ENCODE peak calls at places on chromosome 21, in seven cellular contexts. One of them, this sample, is unnamed.

GRCh38 chr21:42307106-42307505 is 8.1 kb downstream of the TFF3 start:
- DNase-seq in HT-29: no peak
- DNase-seq in breast epithelium: no peak
- DNase-seq in naive thymus-derived CD4-positive, alpha-beta T cell: no peak
- DNase-seq in GM23338: no peak
- DNase-seq in frontal cortex: no peak
- DNase-seq in hepatic stellate cell: no peak
- DNase-seq in this sample: no peak

GRCh38 chr21:35753308-35753707 is 307.0 kb downstream of the SETD4 start:
- DNase-seq in frontal cortex: no peak
- DNase-seq in HT-29: no peak
- DNase-seq in breast epithelium: no peak
- DNase-seq in hepatic stellate cell: no peak
- DNase-seq in naive thymus-derived CD4-positive, alpha-beta T cell: no peak
- DNase-seq in GM23338: no peak
- DNase-seq in this sample: no peak

GRCh38 chr21:34550400-34550799 is 38.4 kb upstream of the KCNE1 start:
- DNase-seq in frontal cortex: no peak
- DNase-seq in breast epithelium: no peak
- DNase-seq in naive thymus-derived CD4-positive, alpha-beta T cell: no peak
- DNase-seq in HT-29: no peak
- DNase-seq in GM23338: no peak
- DNase-seq in hepatic stellate cell: no peak
- DNase-seq in this sample: no peak

GRCh38 chr21:36863260-36863659 is 103.2 kb downstream of the HLCS start:
- DNase-seq in hepatic stellate cell: no peak
- DNase-seq in breast epithelium: no peak
- DNase-seq in HT-29: no peak
- DNase-seq in frontal cortex: no peak
- DNase-seq in naive thymus-derived CD4-positive, alpha-beta T cell: no peak
- DNase-seq in GM23338: no peak
- DNase-seq in this sample: no peak

GRCh38 chr21:42674351-42674940 is 21.0 kb downstream of the PDE9A start:
- DNase-seq in frontal cortex: no peak
- DNase-seq in naive thymus-derived CD4-positive, alpha-beta T cell: no peak
- DNase-seq in HT-29: no peak
- DNase-seq in hepatic stellate cell: no peak
- DNase-seq in breast epithelium: no peak
- DNase-seq in GM23338: peak
- DNase-seq in this sample: no peak

GRCh38 chr21:36487641-36488307 is 7.9 kb upstream of the CLDN14 start:
- DNase-seq in breast epithelium: peak
- DNase-seq in HT-29: peak
- DNase-seq in frontal cortex: no peak
- DNase-seq in GM23338: no peak
- DNase-seq in naive thymus-derived CD4-positive, alpha-beta T cell: no peak
- DNase-seq in hepatic stellate cell: no peak
- DNase-seq in this sample: peak

GRCh38 chr21:25571726-25572121 is 35.6 kb downstream of the MRPL39 start:
- DNase-seq in hepatic stellate cell: no peak
- DNase-seq in HT-29: no peak
- DNase-seq in breast epithelium: no peak
- DNase-seq in naive thymus-derived CD4-positive, alpha-beta T cell: no peak
- DNase-seq in GM23338: no peak
- DNase-seq in frontal cortex: no peak
- DNase-seq in this sample: no peak

GRCh38 chr21:17585875-17586450 is 26.7 kb downstream of the BTG3 start:
- DNase-seq in frontal cortex: peak
- DNase-seq in naive thymus-derived CD4-positive, alpha-beta T cell: peak
- DNase-seq in HT-29: peak
- DNase-seq in breast epithelium: no peak
- DNase-seq in hepatic stellate cell: peak
- DNase-seq in GM23338: peak
- DNase-seq in this sample: no peak

GRCh38 chr21:41086551-41086950 is 81.4 kb upstream of the BACE2 start:
- DNase-seq in breast epithelium: no peak
- DNase-seq in frontal cortex: no peak
- DNase-seq in GM23338: no peak
- DNase-seq in hepatic stellate cell: no peak
- DNase-seq in HT-29: no peak
- DNase-seq in naive thymus-derived CD4-positive, alpha-beta T cell: no peak
- DNase-seq in this sample: no peak

GRCh38 chr21:42381347-42381984 is 14.4 kb downstream of the TMPRSS3 start:
- DNase-seq in frontal cortex: no peak
- DNase-seq in breast epithelium: no peak
- DNase-seq in naive thymus-derived CD4-positive, alpha-beta T cell: peak
- DNase-seq in hepatic stellate cell: no peak
- DNase-seq in GM23338: peak
- DNase-seq in HT-29: peak
- DNase-seq in this sample: peak